ENCODE peak calls at places on chromosomes 6 and 20, in seven cellular contexts. One of them, this sample, is unnamed.
A peak's percentile ranks its signal among the peaks of the same experiment; 100 is the strongest.

GRCh38 chr6:12288844-12289654 is 1.1 kb upstream of the EDN1 start:
- DNase-seq in IMR-90: peak; percentile 74
- DNase-seq in A549: peak; percentile 61
- DNase-seq in ovary: no peak
- DNase-seq in endothelial cell of umbilical vein: peak; percentile 91
- DNase-seq in transverse colon: peak; percentile 76
- DNase-seq in uterus: no peak
- DNase-seq in this sample: peak; percentile 79

GRCh38 chr6:139640453-139640852 is 266.0 kb upstream of the CITED2 start:
- DNase-seq in uterus: no peak
- DNase-seq in IMR-90: no peak
- DNase-seq in transverse colon: no peak
- DNase-seq in endothelial cell of umbilical vein: no peak
- DNase-seq in A549: no peak
- DNase-seq in ovary: no peak
- DNase-seq in this sample: no peak

GRCh38 chr6:54019860-54020259 is 91.4 kb upstream of the MLIP start:
- DNase-seq in transverse colon: no peak
- DNase-seq in IMR-90: no peak
- DNase-seq in A549: no peak
- DNase-seq in ovary: no peak
- DNase-seq in endothelial cell of umbilical vein: no peak
- DNase-seq in uterus: no peak
- DNase-seq in this sample: no peak

GRCh38 chr20:42703744-42704143 is 486.0 kb downstream of the PTPRT start:
- DNase-seq in ovary: no peak
- DNase-seq in endothelial cell of umbilical vein: no peak
- DNase-seq in uterus: no peak
- DNase-seq in transverse colon: no peak
- DNase-seq in IMR-90: no peak
- DNase-seq in A549: no peak
- DNase-seq in this sample: no peak

GRCh38 chr6:44062771-44063560 is 64.3 kb downstream of the MRPL14 start:
- DNase-seq in ovary: peak; percentile 46
- DNase-seq in A549: no peak
- DNase-seq in IMR-90: no peak
- DNase-seq in endothelial cell of umbilical vein: no peak
- DNase-seq in transverse colon: no peak
- DNase-seq in uterus: no peak
- DNase-seq in this sample: no peak

GRCh38 chr20:1946762-1947534 is 46.9 kb downstream of the PDYN start:
- DNase-seq in IMR-90: peak; percentile 17
- DNase-seq in uterus: peak; percentile 46
- DNase-seq in transverse colon: no peak
- DNase-seq in endothelial cell of umbilical vein: no peak
- DNase-seq in A549: no peak
- DNase-seq in ovary: peak; percentile 81
- DNase-seq in this sample: peak; percentile 30

GRCh38 chr20:23125159-23125558 is 39.0 kb upstream of the CD93 start:
- DNase-seq in transverse colon: no peak
- DNase-seq in A549: no peak
- DNase-seq in ovary: no peak
- DNase-seq in endothelial cell of umbilical vein: no peak
- DNase-seq in uterus: no peak
- DNase-seq in IMR-90: no peak
- DNase-seq in this sample: no peak

GRCh38 chr20:16708590-16708989 is 21.2 kb upstream of the SNRPB2 start:
- DNase-seq in uterus: no peak
- DNase-seq in A549: no peak
- DNase-seq in endothelial cell of umbilical vein: peak; percentile 28
- DNase-seq in ovary: no peak
- DNase-seq in transverse colon: no peak
- DNase-seq in IMR-90: no peak
- DNase-seq in this sample: no peak

GRCh38 chr20:58228484-58229197 is at the start of gene ANKRD60:
- DNase-seq in endothelial cell of umbilical vein: peak; percentile 36
- DNase-seq in A549: no peak
- DNase-seq in ovary: peak; percentile 64
- DNase-seq in transverse colon: no peak
- DNase-seq in IMR-90: peak; percentile 73
- DNase-seq in uterus: no peak
- DNase-seq in this sample: no peak

GRCh38 chr6:37690964-37691735 is 6.5 kb downstream of the MDGA1 start:
- DNase-seq in ovary: no peak
- DNase-seq in uterus: no peak
- DNase-seq in transverse colon: no peak
- DNase-seq in A549: no peak
- DNase-seq in IMR-90: peak; percentile 69
- DNase-seq in endothelial cell of umbilical vein: no peak
- DNase-seq in this sample: no peak

GRCh38 chr6:122719176-122719575 is 60.3 kb upstream of the FABP7 start:
- DNase-seq in IMR-90: no peak
- DNase-seq in uterus: no peak
- DNase-seq in transverse colon: no peak
- DNase-seq in ovary: no peak
- DNase-seq in endothelial cell of umbilical vein: no peak
- DNase-seq in A549: no peak
- DNase-seq in this sample: no peak

GRCh38 chr6:137350857-137351256 is 131.7 kb upstream of the IFNGR1 start:
- DNase-seq in ovary: no peak
- DNase-seq in uterus: no peak
- DNase-seq in transverse colon: no peak
- DNase-seq in A549: no peak
- DNase-seq in IMR-90: no peak
- DNase-seq in endothelial cell of umbilical vein: no peak
- DNase-seq in this sample: no peak

GRCh38 chr20:46348231-46348803 is 40.0 kb upstream of the CDH22 start:
- DNase-seq in uterus: no peak
- DNase-seq in endothelial cell of umbilical vein: no peak
- DNase-seq in IMR-90: peak; percentile 22
- DNase-seq in transverse colon: no peak
- DNase-seq in ovary: peak; percentile 69
- DNase-seq in A549: no peak
- DNase-seq in this sample: no peak

GRCh38 chr6:10733863-10734262 is 11.0 kb downstream of the TMEM14C start:
- DNase-seq in transverse colon: no peak
- DNase-seq in endothelial cell of umbilical vein: no peak
- DNase-seq in ovary: no peak
- DNase-seq in A549: no peak
- DNase-seq in IMR-90: no peak
- DNase-seq in uterus: no peak
- DNase-seq in this sample: no peak

GRCh38 chr6:138567052-138567451 is 67.8 kb upstream of the NHSL1 start:
- DNase-seq in IMR-90: no peak
- DNase-seq in ovary: no peak
- DNase-seq in endothelial cell of umbilical vein: no peak
- DNase-seq in transverse colon: no peak
- DNase-seq in uterus: no peak
- DNase-seq in A549: no peak
- DNase-seq in this sample: no peak

GRCh38 chr20:32742322-32743236 is 688 bp downstream of the COMMD7 start:
- DNase-seq in endothelial cell of umbilical vein: no peak
- DNase-seq in uterus: no peak
- DNase-seq in transverse colon: no peak
- DNase-seq in A549: no peak
- DNase-seq in IMR-90: no peak
- DNase-seq in ovary: no peak
- DNase-seq in this sample: peak; percentile 49

GRCh38 chr6:111258615-111259088 is 171.3 kb downstream of the SLC16A10 start:
- DNase-seq in uterus: no peak
- DNase-seq in ovary: no peak
- DNase-seq in endothelial cell of umbilical vein: no peak
- DNase-seq in transverse colon: no peak
- DNase-seq in A549: no peak
- DNase-seq in IMR-90: no peak
- DNase-seq in this sample: no peak

GRCh38 chr6:111260570-111261298 is 173.4 kb downstream of the SLC16A10 start:
- DNase-seq in uterus: no peak
- DNase-seq in IMR-90: peak; percentile 53
- DNase-seq in ovary: no peak
- DNase-seq in endothelial cell of umbilical vein: no peak
- DNase-seq in transverse colon: no peak
- DNase-seq in A549: no peak
- DNase-seq in this sample: no peak

GRCh38 chr6:111256646-111257045 is 169.3 kb downstream of the SLC16A10 start:
- DNase-seq in uterus: no peak
- DNase-seq in IMR-90: no peak
- DNase-seq in transverse colon: no peak
- DNase-seq in endothelial cell of umbilical vein: no peak
- DNase-seq in A549: no peak
- DNase-seq in ovary: no peak
- DNase-seq in this sample: no peak

GRCh38 chr6:111254779-111255166 is 167.5 kb downstream of the SLC16A10 start:
- DNase-seq in ovary: no peak
- DNase-seq in IMR-90: no peak
- DNase-seq in endothelial cell of umbilical vein: no peak
- DNase-seq in transverse colon: no peak
- DNase-seq in A549: no peak
- DNase-seq in uterus: no peak
- DNase-seq in this sample: no peak

DNA sequence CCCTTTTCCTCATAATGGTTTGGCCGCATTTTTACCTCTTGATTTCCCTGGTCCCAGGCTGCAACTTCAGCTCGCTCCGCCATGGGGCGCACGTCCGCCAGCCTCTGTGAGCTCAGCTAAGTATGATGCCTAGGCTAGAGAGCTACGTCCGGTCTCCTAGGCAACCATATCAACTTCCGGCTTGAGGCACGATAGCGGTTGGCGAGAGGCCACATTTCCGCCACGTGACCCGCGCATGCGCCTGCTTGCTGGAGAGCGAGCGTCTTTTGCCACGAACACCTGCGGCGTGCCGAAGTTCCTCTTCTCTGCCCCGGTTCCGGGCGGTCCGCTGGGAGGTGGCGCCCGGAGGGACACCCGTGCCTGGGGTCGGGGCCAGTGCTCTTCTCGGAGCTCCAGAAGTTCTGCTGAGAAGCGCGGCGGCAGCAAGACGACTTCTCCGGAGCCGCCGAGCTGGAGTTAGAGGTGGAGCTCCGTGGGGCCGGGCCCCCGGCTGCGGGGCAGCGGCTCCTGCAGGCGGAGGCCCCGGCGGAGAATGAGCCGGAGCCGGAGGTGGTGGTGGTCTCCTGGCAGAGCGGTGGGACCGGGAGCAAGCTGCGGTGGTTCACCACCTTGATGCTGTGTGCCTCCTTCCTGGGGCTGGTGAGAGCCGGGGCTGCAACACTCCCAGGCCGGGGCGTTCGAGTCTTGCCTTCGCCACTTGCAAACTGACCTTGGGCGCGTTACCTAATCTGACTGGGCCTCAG is 172.0 kb downstream of the SLC16A10 start:
- DNase-seq in ovary: peak; percentile 99
- DNase-seq in uterus: peak; percentile 99
- DNase-seq in A549: peak; percentile 89
- DNase-seq in transverse colon: peak; percentile 99
- DNase-seq in endothelial cell of umbilical vein: peak; percentile 99
- DNase-seq in IMR-90: peak; percentile 99
- DNase-seq in this sample: peak; percentile 100
- TF ChIP-seq POLR2A in ovary: peak; percentile 73
- TF ChIP-seq POLR2A in uterus: peak; percentile 57
- TF ChIP-seq POLR2A in A549: peak; percentile 55
- TF ChIP-seq POLR2A in transverse colon: peak; percentile 72
- TF ChIP-seq POLR2A in endothelial cell of umbilical vein: peak; percentile 81
- TF ChIP-seq POLR2A in IMR-90: peak; percentile 85
- TF ChIP-seq POLR2A in this sample: peak; percentile 78

GRCh38 chr6:119459207-119459974 is 109.8 kb upstream of the MAN1A1 start:
- DNase-seq in transverse colon: no peak
- DNase-seq in ovary: no peak
- DNase-seq in IMR-90: no peak
- DNase-seq in A549: no peak
- DNase-seq in uterus: no peak
- DNase-seq in endothelial cell of umbilical vein: no peak
- DNase-seq in this sample: no peak
- H3K4me3 ChIP-seq in transverse colon: no peak overlapping the region
- H3K4me3 ChIP-seq in ovary: no peak overlapping the region
- H3K4me3 ChIP-seq in IMR-90: no peak overlapping the region
- H3K4me3 ChIP-seq in A549: no peak overlapping the region
- H3K4me3 ChIP-seq in uterus: no peak overlapping the region
- H3K4me3 ChIP-seq in endothelial cell of umbilical vein: no peak overlapping the region
- H3K4me3 ChIP-seq in this sample: no peak overlapping the region

GRCh38 chr6:46129634-46130505 is at the start of gene ENPP4:
- DNase-seq in uterus: peak; percentile 54
- DNase-seq in transverse colon: peak; percentile 91
- DNase-seq in endothelial cell of umbilical vein: peak; percentile 98
- DNase-seq in IMR-90: peak; percentile 23
- DNase-seq in A549: peak; percentile 91
- DNase-seq in ovary: peak; percentile 77
- DNase-seq in this sample: peak; percentile 89
- TF ChIP-seq POLR2A in uterus: peak; percentile 56
- TF ChIP-seq POLR2A in transverse colon: peak; percentile 90
- TF ChIP-seq POLR2A in endothelial cell of umbilical vein: no peak
- TF ChIP-seq POLR2A in IMR-90: no peak
- TF ChIP-seq POLR2A in A549: no peak
- TF ChIP-seq POLR2A in ovary: peak; percentile 42
- TF ChIP-seq POLR2A in this sample: peak; percentile 86

GRCh38 chr6:21262504-21262903 is 331.0 kb upstream of the SOX4 start:
- DNase-seq in A549: no peak
- DNase-seq in uterus: no peak
- DNase-seq in IMR-90: no peak
- DNase-seq in transverse colon: no peak
- DNase-seq in endothelial cell of umbilical vein: no peak
- DNase-seq in ovary: no peak
- DNase-seq in this sample: no peak

GRCh38 chr6:21259660-21260059 is 333.9 kb upstream of the SOX4 start:
- DNase-seq in uterus: no peak
- DNase-seq in transverse colon: no peak
- DNase-seq in endothelial cell of umbilical vein: no peak
- DNase-seq in IMR-90: no peak
- DNase-seq in ovary: no peak
- DNase-seq in A549: no peak
- DNase-seq in this sample: no peak

GRCh38 chr6:21265264-21266044 is 328.1 kb upstream of the SOX4 start:
- DNase-seq in A549: no peak
- DNase-seq in uterus: no peak
- DNase-seq in ovary: no peak
- DNase-seq in IMR-90: peak; percentile 5
- DNase-seq in transverse colon: no peak
- DNase-seq in endothelial cell of umbilical vein: no peak
- DNase-seq in this sample: no peak

GRCh38 chr6:21263531-21264287 is 329.8 kb upstream of the SOX4 start:
- DNase-seq in ovary: no peak
- DNase-seq in A549: no peak
- DNase-seq in endothelial cell of umbilical vein: no peak
- DNase-seq in transverse colon: no peak
- DNase-seq in IMR-90: no peak
- DNase-seq in uterus: no peak
- DNase-seq in this sample: no peak

DNA sequence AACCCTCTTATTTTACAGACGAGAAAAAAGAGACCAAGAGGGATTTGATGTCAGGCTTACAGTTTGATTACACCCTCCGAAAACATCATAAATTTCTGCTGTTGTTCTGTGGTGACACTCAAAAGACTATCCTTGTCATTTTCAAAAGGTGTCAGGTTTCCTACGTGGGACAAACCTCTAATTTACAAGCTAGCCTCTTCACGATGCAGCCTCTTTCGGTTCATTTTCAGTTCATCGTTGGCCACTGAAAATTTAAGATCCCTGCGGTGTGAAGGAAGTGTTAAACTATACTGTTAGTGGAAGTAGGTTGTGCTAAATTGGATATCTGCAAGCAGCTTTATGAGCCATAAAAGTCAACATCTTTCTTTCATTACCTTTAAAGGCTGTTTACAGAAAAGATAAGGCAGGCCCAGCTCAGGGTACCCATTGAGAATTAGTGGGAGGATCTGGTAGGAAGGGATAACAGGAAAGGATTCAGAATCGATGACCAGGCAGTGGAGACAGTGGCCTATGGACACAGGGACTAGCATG is 329.2 kb upstream of the SOX4 start:
- DNase-seq in transverse colon: no peak
- DNase-seq in IMR-90: no peak
- DNase-seq in ovary: no peak
- DNase-seq in A549: no peak
- DNase-seq in uterus: no peak
- DNase-seq in endothelial cell of umbilical vein: no peak
- DNase-seq in this sample: no peak
- H3K4me3 ChIP-seq in transverse colon: no peak overlapping the region
- H3K4me3 ChIP-seq in IMR-90: no peak overlapping the region
- H3K4me3 ChIP-seq in ovary: no peak overlapping the region
- H3K4me3 ChIP-seq in A549: no peak overlapping the region
- H3K4me3 ChIP-seq in uterus: no peak overlapping the region
- H3K4me3 ChIP-seq in endothelial cell of umbilical vein: no peak overlapping the region
- H3K4me3 ChIP-seq in this sample: no peak overlapping the region